ENCODE peak calls at places on chromosomes 11 and 22, in nine cellular contexts. One of them, this sample, is unnamed.

GRCh38 chr22:50206599-50206998 is 5.8 kb downstream of the SELENOO start:
- DNase-seq in GM23248: peak
- DNase-seq in HCT116: no peak
- DNase-seq in GM23338: peak
- DNase-seq in MM.1S: no peak
- DNase-seq in PC-3: no peak
- DNase-seq in OCI-LY7: peak
- DNase-seq in SK-N-SH: peak
- DNase-seq in neural progenitor cell: peak
- DNase-seq in this sample: peak

GRCh38 chr11:67646535-67647336 is 3.8 kb downstream of the ACY3 start:
- DNase-seq in GM23248: no peak
- DNase-seq in HCT116: no peak
- DNase-seq in GM23338: no peak
- DNase-seq in MM.1S: peak
- DNase-seq in PC-3: no peak
- DNase-seq in OCI-LY7: peak
- DNase-seq in SK-N-SH: no peak
- DNase-seq in neural progenitor cell: no peak
- DNase-seq in this sample: no peak

GRCh38 chr11:9838229-9838628 is 174.4 kb downstream of the SWAP70 start:
- DNase-seq in GM23248: peak
- DNase-seq in HCT116: no peak
- DNase-seq in GM23338: no peak
- DNase-seq in MM.1S: no peak
- DNase-seq in PC-3: peak
- DNase-seq in OCI-LY7: no peak
- DNase-seq in SK-N-SH: no peak
- DNase-seq in neural progenitor cell: no peak
- DNase-seq in this sample: no peak

GRCh38 chr11:79119491-79120284 is 321.1 kb downstream of the TENM4 start:
- DNase-seq in GM23248: no peak
- DNase-seq in HCT116: no peak
- DNase-seq in GM23338: no peak
- DNase-seq in MM.1S: no peak
- DNase-seq in PC-3: no peak
- DNase-seq in OCI-LY7: no peak
- DNase-seq in SK-N-SH: peak
- DNase-seq in neural progenitor cell: peak
- DNase-seq in this sample: no peak

GRCh38 chr11:98772799-98773198 is 247.9 kb upstream of the CNTN5 start:
- DNase-seq in GM23248: no peak
- DNase-seq in HCT116: no peak
- DNase-seq in GM23338: no peak
- DNase-seq in MM.1S: no peak
- DNase-seq in PC-3: no peak
- DNase-seq in OCI-LY7: no peak
- DNase-seq in SK-N-SH: no peak
- DNase-seq in neural progenitor cell: no peak
- DNase-seq in this sample: no peak

GRCh38 chr11:124394408-124394807 is 4.4 kb downstream of the OR8B3 start:
- DNase-seq in GM23248: peak
- DNase-seq in HCT116: no peak
- DNase-seq in GM23338: no peak
- DNase-seq in MM.1S: no peak
- DNase-seq in PC-3: peak
- DNase-seq in OCI-LY7: no peak
- DNase-seq in SK-N-SH: no peak
- DNase-seq in neural progenitor cell: no peak
- DNase-seq in this sample: no peak

GRCh38 chr11:107196732-107197131 is 178.5 kb upstream of the GUCY1A2 start:
- DNase-seq in GM23248: no peak
- DNase-seq in HCT116: no peak
- DNase-seq in GM23338: no peak
- DNase-seq in MM.1S: no peak
- DNase-seq in PC-3: peak
- DNase-seq in OCI-LY7: no peak
- DNase-seq in SK-N-SH: no peak
- DNase-seq in neural progenitor cell: no peak
- DNase-seq in this sample: peak

GRCh38 chr11:115078461-115079438 is 400.4 kb downstream of the NXPE2 start:
- DNase-seq in GM23248: no peak
- DNase-seq in HCT116: no peak
- DNase-seq in GM23338: no peak
- DNase-seq in MM.1S: no peak
- DNase-seq in PC-3: no peak
- DNase-seq in OCI-LY7: no peak
- DNase-seq in SK-N-SH: no peak
- DNase-seq in neural progenitor cell: no peak
- DNase-seq in this sample: no peak

GRCh38 chr11:96331556-96332168 is 11.3 kb downstream of the MAML2 start:
- DNase-seq in GM23248: peak
- DNase-seq in HCT116: no peak
- DNase-seq in GM23338: no peak
- DNase-seq in MM.1S: no peak
- DNase-seq in PC-3: no peak
- DNase-seq in OCI-LY7: no peak
- DNase-seq in SK-N-SH: no peak
- DNase-seq in neural progenitor cell: no peak
- DNase-seq in this sample: no peak

GRCh38 chr11:96334219-96334618 is 8.8 kb downstream of the MAML2 start:
- DNase-seq in GM23248: no peak
- DNase-seq in HCT116: no peak
- DNase-seq in GM23338: no peak
- DNase-seq in MM.1S: no peak
- DNase-seq in PC-3: no peak
- DNase-seq in OCI-LY7: no peak
- DNase-seq in SK-N-SH: no peak
- DNase-seq in neural progenitor cell: no peak
- DNase-seq in this sample: no peak

GRCh38 chr11:96333076-96333744 is 9.8 kb downstream of the MAML2 start:
- DNase-seq in GM23248: peak
- DNase-seq in HCT116: no peak
- DNase-seq in GM23338: peak
- DNase-seq in MM.1S: no peak
- DNase-seq in PC-3: no peak
- DNase-seq in OCI-LY7: no peak
- DNase-seq in SK-N-SH: no peak
- DNase-seq in neural progenitor cell: no peak
- DNase-seq in this sample: no peak

GRCh38 chr11:96330511-96330859 is 12.5 kb downstream of the MAML2 start:
- DNase-seq in GM23248: no peak
- DNase-seq in HCT116: no peak
- DNase-seq in GM23338: no peak
- DNase-seq in MM.1S: no peak
- DNase-seq in PC-3: no peak
- DNase-seq in OCI-LY7: no peak
- DNase-seq in SK-N-SH: no peak
- DNase-seq in neural progenitor cell: no peak
- DNase-seq in this sample: no peak

GRCh38 chr11:96332236-96332761 is 10.7 kb downstream of the MAML2 start:
- DNase-seq in GM23248: peak
- DNase-seq in HCT116: no peak
- DNase-seq in GM23338: peak
- DNase-seq in MM.1S: no peak
- DNase-seq in PC-3: no peak
- DNase-seq in OCI-LY7: no peak
- DNase-seq in SK-N-SH: no peak
- DNase-seq in neural progenitor cell: peak
- DNase-seq in this sample: no peak
- H3K4me3 ChIP-seq in GM23248: peak
- H3K4me3 ChIP-seq in HCT116: no peak
- H3K4me3 ChIP-seq in GM23338: no peak
- H3K4me3 ChIP-seq in MM.1S: no peak
- H3K4me3 ChIP-seq in PC-3: no peak
- H3K4me3 ChIP-seq in OCI-LY7: no peak
- H3K4me3 ChIP-seq in SK-N-SH: no peak
- H3K4me3 ChIP-seq in neural progenitor cell: no peak
- H3K4me3 ChIP-seq in this sample: no peak

DNA sequence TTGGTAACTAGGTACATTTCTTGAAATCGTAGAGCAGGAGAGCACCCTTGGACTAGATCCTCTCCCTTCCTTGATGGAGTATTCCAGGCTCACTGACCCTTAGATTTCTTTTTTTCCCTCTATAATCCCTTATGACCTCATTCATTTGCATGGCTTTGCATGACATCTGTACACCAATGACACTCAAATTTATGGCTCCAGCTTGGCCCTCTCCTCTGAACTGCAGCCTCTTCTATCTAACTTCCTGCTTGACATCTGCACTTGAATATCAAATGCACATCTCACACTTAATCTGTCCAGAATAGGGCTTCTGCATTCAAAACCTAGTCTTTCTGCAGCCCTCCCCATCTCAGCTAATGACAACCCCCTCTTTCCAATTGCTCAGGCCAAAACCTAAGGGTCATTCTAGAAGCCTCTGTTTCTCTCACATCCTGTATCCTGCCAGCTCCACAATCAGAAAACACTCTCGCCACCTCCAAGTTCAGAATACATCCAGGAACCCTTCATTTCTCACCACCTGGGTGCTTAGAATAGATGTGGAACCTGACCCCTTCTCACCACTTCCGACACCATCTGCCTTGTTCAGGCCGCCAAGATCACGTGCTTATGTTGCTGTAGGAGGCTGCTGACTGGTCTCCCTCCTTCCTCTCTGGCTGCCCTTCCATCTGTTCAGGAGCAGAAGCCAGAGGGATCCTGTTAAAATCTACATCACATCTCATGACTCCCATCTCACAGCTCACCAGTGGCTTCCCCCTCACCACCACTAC is 138.9 kb upstream of the MTNR1B start:
- DNase-seq in GM23248: no peak
- DNase-seq in HCT116: no peak
- DNase-seq in GM23338: no peak
- DNase-seq in MM.1S: peak
- DNase-seq in PC-3: no peak
- DNase-seq in OCI-LY7: no peak
- DNase-seq in SK-N-SH: no peak
- DNase-seq in neural progenitor cell: no peak
- DNase-seq in this sample: no peak
- TF ChIP-seq EZH2phosphoT487 in GM23248: no peak
- TF ChIP-seq EZH2phosphoT487 in HCT116: no peak
- TF ChIP-seq EZH2phosphoT487 in GM23338: no peak
- TF ChIP-seq EZH2phosphoT487 in MM.1S: no peak
- TF ChIP-seq EZH2phosphoT487 in PC-3: no peak
- TF ChIP-seq EZH2phosphoT487 in OCI-LY7: no peak
- TF ChIP-seq EZH2phosphoT487 in SK-N-SH: no peak
- TF ChIP-seq EZH2phosphoT487 in neural progenitor cell: no peak
- TF ChIP-seq EZH2phosphoT487 in this sample: no peak

GRCh38 chr11:46345131-46345597 is 2.1 kb upstream of the DGKZ start:
- DNase-seq in GM23248: no peak
- DNase-seq in HCT116: no peak
- DNase-seq in GM23338: peak
- DNase-seq in MM.1S: no peak
- DNase-seq in PC-3: no peak
- DNase-seq in OCI-LY7: peak
- DNase-seq in SK-N-SH: no peak
- DNase-seq in neural progenitor cell: peak
- DNase-seq in this sample: no peak

GRCh38 chr11:46348566-46348981 is 1.3 kb downstream of the DGKZ start:
- DNase-seq in GM23248: no peak
- DNase-seq in HCT116: no peak
- DNase-seq in GM23338: no peak
- DNase-seq in MM.1S: no peak
- DNase-seq in PC-3: no peak
- DNase-seq in OCI-LY7: no peak
- DNase-seq in SK-N-SH: no peak
- DNase-seq in neural progenitor cell: no peak
- DNase-seq in this sample: no peak

GRCh38 chr11:46345881-46346484 is 1.3 kb upstream of the DGKZ start:
- DNase-seq in GM23248: no peak
- DNase-seq in HCT116: no peak
- DNase-seq in GM23338: no peak
- DNase-seq in MM.1S: no peak
- DNase-seq in PC-3: no peak
- DNase-seq in OCI-LY7: no peak
- DNase-seq in SK-N-SH: no peak
- DNase-seq in neural progenitor cell: no peak
- DNase-seq in this sample: no peak

GRCh38 chr11:46347637-46348311 is 511 bp downstream of the DGKZ start:
- DNase-seq in GM23248: peak
- DNase-seq in HCT116: no peak
- DNase-seq in GM23338: no peak
- DNase-seq in MM.1S: no peak
- DNase-seq in PC-3: no peak
- DNase-seq in OCI-LY7: no peak
- DNase-seq in SK-N-SH: peak
- DNase-seq in neural progenitor cell: no peak
- DNase-seq in this sample: no peak

DNA sequence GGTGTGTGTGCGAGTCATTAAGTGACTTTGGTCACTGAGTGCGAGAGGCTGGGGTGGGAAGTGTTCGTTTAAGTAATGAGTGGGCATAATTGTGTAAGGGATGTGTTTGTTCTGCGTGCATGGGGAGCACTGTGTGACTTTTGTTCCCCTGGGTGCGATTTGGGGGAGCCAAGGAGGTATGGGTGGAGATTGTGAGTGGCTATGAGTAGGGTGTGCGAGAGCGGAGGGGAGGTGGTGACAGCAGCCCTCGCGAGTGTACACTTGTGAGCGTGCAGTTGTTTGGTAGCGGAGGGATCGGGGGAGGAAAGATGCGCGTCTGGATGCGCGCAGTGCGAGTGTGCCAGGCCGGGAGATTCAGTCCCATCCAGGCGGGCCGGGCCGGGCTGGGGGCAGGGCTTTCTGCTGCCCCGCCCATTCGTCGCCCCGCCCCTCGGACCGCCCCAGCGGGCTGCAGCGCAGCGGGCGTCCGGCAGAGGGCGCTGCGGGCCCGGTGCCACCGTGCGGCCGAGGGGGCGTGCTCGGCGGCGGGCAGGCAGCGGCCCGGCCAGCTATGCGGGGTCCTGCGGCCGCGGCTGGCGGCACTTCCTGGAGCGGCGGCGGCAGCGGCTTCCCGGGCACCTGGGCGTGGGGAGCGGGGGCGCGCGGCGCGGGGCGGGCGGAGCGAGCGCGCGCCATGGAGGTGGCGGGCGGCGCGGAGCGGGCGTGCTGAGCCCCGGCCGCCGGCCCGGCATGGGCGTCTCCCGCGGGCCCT is at the start of gene DGKZ:
- DNase-seq in GM23248: peak
- DNase-seq in HCT116: peak
- DNase-seq in GM23338: peak
- DNase-seq in MM.1S: peak
- DNase-seq in PC-3: peak
- DNase-seq in OCI-LY7: peak
- DNase-seq in SK-N-SH: peak
- DNase-seq in neural progenitor cell: peak
- DNase-seq in this sample: peak
- H2AFZ ChIP-seq in GM23248: peak
- H2AFZ ChIP-seq in HCT116: peak
- H2AFZ ChIP-seq in GM23338: no peak
- H2AFZ ChIP-seq in MM.1S: peak
- H2AFZ ChIP-seq in PC-3: peak
- H2AFZ ChIP-seq in OCI-LY7: peak
- H2AFZ ChIP-seq in SK-N-SH: peak
- H2AFZ ChIP-seq in neural progenitor cell: peak
- H2AFZ ChIP-seq in this sample: peak

DNA sequence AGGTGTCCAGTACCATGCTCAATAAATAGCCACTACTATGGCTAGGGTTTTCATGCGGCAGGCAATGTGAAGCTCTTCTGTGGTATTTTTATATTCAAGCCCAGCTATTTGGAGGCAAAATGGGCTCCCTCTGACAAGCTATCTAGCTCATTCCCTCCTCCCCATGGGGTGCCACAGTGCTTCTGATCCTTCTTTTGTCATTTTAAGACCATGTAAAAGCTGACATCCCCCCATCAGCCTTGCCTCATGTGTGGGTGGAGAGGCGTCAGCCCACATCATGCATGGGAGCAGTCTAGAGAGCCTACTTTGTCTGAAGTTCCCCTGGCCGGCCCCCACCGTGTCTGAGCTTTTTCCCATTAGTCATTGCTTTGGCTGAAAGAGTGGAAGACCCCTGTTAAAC is 59.8 kb downstream of the NAV2 start:
- DNase-seq in GM23248: no peak
- DNase-seq in HCT116: no peak
- DNase-seq in GM23338: peak
- DNase-seq in MM.1S: no peak
- DNase-seq in PC-3: no peak
- DNase-seq in OCI-LY7: no peak
- DNase-seq in SK-N-SH: no peak
- DNase-seq in neural progenitor cell: peak
- DNase-seq in this sample: no peak
- H3K4me3 ChIP-seq in GM23248: no peak
- H3K4me3 ChIP-seq in HCT116: no peak
- H3K4me3 ChIP-seq in GM23338: peak
- H3K4me3 ChIP-seq in MM.1S: no peak
- H3K4me3 ChIP-seq in PC-3: no peak
- H3K4me3 ChIP-seq in OCI-LY7: no peak
- H3K4me3 ChIP-seq in SK-N-SH: no peak
- H3K4me3 ChIP-seq in neural progenitor cell: no peak
- H3K4me3 ChIP-seq in this sample: no peak